ENCODE peak calls at places on chromosomes 3 and 15, in eight cellular contexts. One of them, this sample, is unnamed. For H3K4me1 and H3K36me3, the result is how much of the 10 kb centered on the place peaks cover.

GRCh38 chr3:11720220-11721113 is 76.8 kb upstream of the VGLL4 start:
- DNase-seq in IMR-90: peak
- DNase-seq in psoas muscle: peak
- DNase-seq in tibial nerve: peak
- DNase-seq in stomach: peak
- DNase-seq in ascending aorta: peak
- DNase-seq in neuronal stem cell: peak
- DNase-seq in body of pancreas: peak
- DNase-seq in this sample: peak

GRCh38 chr3:133856316-133856715 is 39.4 kb downstream of the RAB6B start:
- DNase-seq in IMR-90: peak
- DNase-seq in psoas muscle: no peak
- DNase-seq in tibial nerve: no peak
- DNase-seq in stomach: no peak
- DNase-seq in ascending aorta: no peak
- DNase-seq in neuronal stem cell: no peak
- DNase-seq in body of pancreas: no peak
- DNase-seq in this sample: no peak

GRCh38 chr3:142087676-142088075 is 61.7 kb downstream of the TFDP2 start:
- DNase-seq in IMR-90: peak
- DNase-seq in psoas muscle: no peak
- DNase-seq in tibial nerve: no peak
- DNase-seq in stomach: no peak
- DNase-seq in ascending aorta: no peak
- DNase-seq in neuronal stem cell: no peak
- DNase-seq in body of pancreas: no peak
- DNase-seq in this sample: no peak

GRCh38 chr3:172082820-172083513 is 43.6 kb downstream of the FNDC3B start:
- DNase-seq in IMR-90: no peak
- DNase-seq in psoas muscle: no peak
- DNase-seq in tibial nerve: no peak
- DNase-seq in stomach: no peak
- DNase-seq in ascending aorta: no peak
- DNase-seq in neuronal stem cell: no peak
- DNase-seq in body of pancreas: no peak
- DNase-seq in this sample: no peak

GRCh38 chr3:111338059-111338698 is 203.8 kb upstream of the CD96 start:
- DNase-seq in IMR-90: peak
- DNase-seq in psoas muscle: no peak
- DNase-seq in tibial nerve: peak
- DNase-seq in stomach: peak
- DNase-seq in ascending aorta: no peak
- DNase-seq in neuronal stem cell: no peak
- DNase-seq in body of pancreas: peak
- DNase-seq in this sample: peak

GRCh38 chr3:27568393-27568792 is 84.2 kb upstream of the SLC4A7 start:
- DNase-seq in IMR-90: peak
- DNase-seq in psoas muscle: peak
- DNase-seq in tibial nerve: peak
- DNase-seq in stomach: peak
- DNase-seq in ascending aorta: peak
- DNase-seq in neuronal stem cell: no peak
- DNase-seq in body of pancreas: peak
- DNase-seq in this sample: peak

GRCh38 chr15:80942746-80943565 is 46.7 kb downstream of the MESD start:
- DNase-seq in IMR-90: peak
- DNase-seq in psoas muscle: peak
- DNase-seq in tibial nerve: no peak
- DNase-seq in stomach: no peak
- DNase-seq in ascending aorta: no peak
- DNase-seq in neuronal stem cell: no peak
- DNase-seq in body of pancreas: peak
- DNase-seq in this sample: no peak

GRCh38 chr3:37301980-37302379 is 127.6 kb upstream of the LRRFIP2 start:
- DNase-seq in IMR-90: no peak
- DNase-seq in psoas muscle: no peak
- DNase-seq in tibial nerve: no peak
- DNase-seq in stomach: no peak
- DNase-seq in ascending aorta: no peak
- DNase-seq in neuronal stem cell: no peak
- DNase-seq in body of pancreas: no peak
- DNase-seq in this sample: no peak

GRCh38 chr3:46892285-46893145 is 15.0 kb downstream of the PTH1R start:
- DNase-seq in IMR-90: peak
- DNase-seq in psoas muscle: peak
- DNase-seq in tibial nerve: peak
- DNase-seq in stomach: peak
- DNase-seq in ascending aorta: peak
- DNase-seq in neuronal stem cell: peak
- DNase-seq in body of pancreas: peak
- DNase-seq in this sample: peak

GRCh38 chr3:104206925-104207324 is 1159.8 kb upstream of the ALCAM start:
- DNase-seq in IMR-90: no peak
- DNase-seq in psoas muscle: no peak
- DNase-seq in tibial nerve: no peak
- DNase-seq in stomach: no peak
- DNase-seq in ascending aorta: no peak
- DNase-seq in neuronal stem cell: no peak
- DNase-seq in body of pancreas: peak
- DNase-seq in this sample: no peak

GRCh38 chr3:38120690-38121450 is 16.1 kb downstream of the ACAA1 start:
- DNase-seq in IMR-90: no peak
- DNase-seq in psoas muscle: no peak
- DNase-seq in tibial nerve: no peak
- DNase-seq in stomach: peak
- DNase-seq in ascending aorta: no peak
- DNase-seq in neuronal stem cell: no peak
- DNase-seq in body of pancreas: no peak
- DNase-seq in this sample: no peak

GRCh38 chr3:155772801-155773200 is 27.9 kb upstream of the PLCH1 start:
- DNase-seq in IMR-90: peak
- DNase-seq in psoas muscle: no peak
- DNase-seq in tibial nerve: no peak
- DNase-seq in stomach: no peak
- DNase-seq in ascending aorta: no peak
- DNase-seq in neuronal stem cell: no peak
- DNase-seq in body of pancreas: no peak
- DNase-seq in this sample: no peak

GRCh38 chr3:159884661-159885402 is 103.8 kb upstream of the IL12A start:
- DNase-seq in IMR-90: peak
- DNase-seq in psoas muscle: no peak
- DNase-seq in tibial nerve: no peak
- DNase-seq in stomach: no peak
- DNase-seq in ascending aorta: no peak
- DNase-seq in neuronal stem cell: no peak
- DNase-seq in body of pancreas: no peak
- DNase-seq in this sample: no peak

GRCh38 chr3:19688767-19689166 is 245.2 kb downstream of the EFHB start:
- DNase-seq in IMR-90: no peak
- DNase-seq in psoas muscle: no peak
- DNase-seq in tibial nerve: no peak
- DNase-seq in stomach: no peak
- DNase-seq in ascending aorta: no peak
- DNase-seq in neuronal stem cell: no peak
- DNase-seq in body of pancreas: no peak
- DNase-seq in this sample: no peak

GRCh38 chr15:86572368-86572841 is 492.7 kb downstream of the AGBL1 start:
- DNase-seq in IMR-90: no peak
- DNase-seq in psoas muscle: no peak
- DNase-seq in tibial nerve: no peak
- DNase-seq in stomach: no peak
- DNase-seq in ascending aorta: no peak
- DNase-seq in neuronal stem cell: no peak
- DNase-seq in body of pancreas: no peak
- DNase-seq in this sample: no peak

GRCh38 chr3:123279121-123279520 is 77.4 kb downstream of the SEC22A start:
- DNase-seq in IMR-90: no peak
- DNase-seq in psoas muscle: no peak
- DNase-seq in tibial nerve: no peak
- DNase-seq in stomach: no peak
- DNase-seq in ascending aorta: no peak
- DNase-seq in neuronal stem cell: no peak
- DNase-seq in body of pancreas: no peak
- DNase-seq in this sample: no peak

GRCh38 chr3:134326760-134327593 is 47.3 kb downstream of the AMOTL2 start:
- DNase-seq in IMR-90: peak
- DNase-seq in psoas muscle: peak
- DNase-seq in tibial nerve: peak
- DNase-seq in stomach: no peak
- DNase-seq in ascending aorta: no peak
- DNase-seq in neuronal stem cell: peak
- DNase-seq in body of pancreas: peak
- DNase-seq in this sample: peak

GRCh38 chr3:12959838-12960378 is 113.3 kb downstream of the IQSEC1 start:
- DNase-seq in IMR-90: no peak
- DNase-seq in psoas muscle: no peak
- DNase-seq in tibial nerve: no peak
- DNase-seq in stomach: no peak
- DNase-seq in ascending aorta: no peak
- DNase-seq in neuronal stem cell: no peak
- DNase-seq in body of pancreas: peak
- DNase-seq in this sample: peak
- H3K27ac ChIP-seq in IMR-90: no peak
- H3K27ac ChIP-seq in psoas muscle: peak
- H3K27ac ChIP-seq in tibial nerve: no peak
- H3K27ac ChIP-seq in stomach: no peak
- H3K27ac ChIP-seq in ascending aorta: peak
- H3K27ac ChIP-seq in neuronal stem cell: no peak
- H3K27ac ChIP-seq in body of pancreas: no peak
- H3K27ac ChIP-seq in this sample: peak

GRCh38 chr3:125591116-125591755 is 4.1 kb downstream of the OSBPL11 start:
- DNase-seq in IMR-90: peak
- DNase-seq in psoas muscle: no peak
- DNase-seq in tibial nerve: no peak
- DNase-seq in stomach: no peak
- DNase-seq in ascending aorta: no peak
- DNase-seq in neuronal stem cell: no peak
- DNase-seq in body of pancreas: peak
- DNase-seq in this sample: no peak
- H3K4me1 ChIP-seq in IMR-90: under half
- H3K4me1 ChIP-seq in psoas muscle: half or more
- H3K4me1 ChIP-seq in tibial nerve: under half
- H3K4me1 ChIP-seq in stomach: under half
- H3K4me1 ChIP-seq in ascending aorta: under half
- H3K4me1 ChIP-seq in neuronal stem cell: under half
- H3K4me1 ChIP-seq in body of pancreas: under half
- H3K4me1 ChIP-seq in this sample: under half

GRCh38 chr15:67563092-67563491 is 20.6 kb downstream of the MAP2K5 start:
- DNase-seq in IMR-90: no peak
- DNase-seq in psoas muscle: no peak
- DNase-seq in tibial nerve: no peak
- DNase-seq in stomach: no peak
- DNase-seq in ascending aorta: no peak
- DNase-seq in neuronal stem cell: no peak
- DNase-seq in body of pancreas: no peak
- DNase-seq in this sample: no peak

GRCh38 chr15:67558502-67558901 is 16.0 kb downstream of the MAP2K5 start:
- DNase-seq in IMR-90: no peak
- DNase-seq in psoas muscle: no peak
- DNase-seq in tibial nerve: no peak
- DNase-seq in stomach: no peak
- DNase-seq in ascending aorta: no peak
- DNase-seq in neuronal stem cell: no peak
- DNase-seq in body of pancreas: no peak
- DNase-seq in this sample: no peak

GRCh38 chr15:67559158-67559557 is 16.7 kb downstream of the MAP2K5 start:
- DNase-seq in IMR-90: no peak
- DNase-seq in psoas muscle: no peak
- DNase-seq in tibial nerve: no peak
- DNase-seq in stomach: no peak
- DNase-seq in ascending aorta: no peak
- DNase-seq in neuronal stem cell: no peak
- DNase-seq in body of pancreas: no peak
- DNase-seq in this sample: no peak

GRCh38 chr15:67556964-67557570 is 14.6 kb downstream of the MAP2K5 start:
- DNase-seq in IMR-90: no peak
- DNase-seq in psoas muscle: no peak
- DNase-seq in tibial nerve: no peak
- DNase-seq in stomach: no peak
- DNase-seq in ascending aorta: no peak
- DNase-seq in neuronal stem cell: no peak
- DNase-seq in body of pancreas: no peak
- DNase-seq in this sample: no peak

GRCh38 chr15:67560320-67560719 is 17.8 kb downstream of the MAP2K5 start:
- DNase-seq in IMR-90: no peak
- DNase-seq in psoas muscle: no peak
- DNase-seq in tibial nerve: no peak
- DNase-seq in stomach: no peak
- DNase-seq in ascending aorta: no peak
- DNase-seq in neuronal stem cell: no peak
- DNase-seq in body of pancreas: no peak
- DNase-seq in this sample: no peak
- H3K36me3 ChIP-seq in IMR-90: under half
- H3K36me3 ChIP-seq in psoas muscle: under half
- H3K36me3 ChIP-seq in tibial nerve: under half
- H3K36me3 ChIP-seq in stomach: under half
- H3K36me3 ChIP-seq in ascending aorta: under half
- H3K36me3 ChIP-seq in neuronal stem cell: under half
- H3K36me3 ChIP-seq in body of pancreas: under half
- H3K36me3 ChIP-seq in this sample: under half

GRCh38 chr3:69822501-69822900 is 83.2 kb downstream of the MITF start:
- DNase-seq in IMR-90: no peak
- DNase-seq in psoas muscle: no peak
- DNase-seq in tibial nerve: no peak
- DNase-seq in stomach: no peak
- DNase-seq in ascending aorta: no peak
- DNase-seq in neuronal stem cell: no peak
- DNase-seq in body of pancreas: no peak
- DNase-seq in this sample: no peak

GRCh38 chr3:69815959-69816358 is 76.7 kb downstream of the MITF start:
- DNase-seq in IMR-90: no peak
- DNase-seq in psoas muscle: no peak
- DNase-seq in tibial nerve: no peak
- DNase-seq in stomach: no peak
- DNase-seq in ascending aorta: no peak
- DNase-seq in neuronal stem cell: no peak
- DNase-seq in body of pancreas: no peak
- DNase-seq in this sample: no peak

GRCh38 chr3:69817988-69818387 is 78.7 kb downstream of the MITF start:
- DNase-seq in IMR-90: no peak
- DNase-seq in psoas muscle: no peak
- DNase-seq in tibial nerve: no peak
- DNase-seq in stomach: no peak
- DNase-seq in ascending aorta: no peak
- DNase-seq in neuronal stem cell: no peak
- DNase-seq in body of pancreas: no peak
- DNase-seq in this sample: no peak

GRCh38 chr3:69821133-69821532 is 81.9 kb downstream of the MITF start:
- DNase-seq in IMR-90: no peak
- DNase-seq in psoas muscle: no peak
- DNase-seq in tibial nerve: no peak
- DNase-seq in stomach: no peak
- DNase-seq in ascending aorta: no peak
- DNase-seq in neuronal stem cell: no peak
- DNase-seq in body of pancreas: no peak
- DNase-seq in this sample: no peak

DNA sequence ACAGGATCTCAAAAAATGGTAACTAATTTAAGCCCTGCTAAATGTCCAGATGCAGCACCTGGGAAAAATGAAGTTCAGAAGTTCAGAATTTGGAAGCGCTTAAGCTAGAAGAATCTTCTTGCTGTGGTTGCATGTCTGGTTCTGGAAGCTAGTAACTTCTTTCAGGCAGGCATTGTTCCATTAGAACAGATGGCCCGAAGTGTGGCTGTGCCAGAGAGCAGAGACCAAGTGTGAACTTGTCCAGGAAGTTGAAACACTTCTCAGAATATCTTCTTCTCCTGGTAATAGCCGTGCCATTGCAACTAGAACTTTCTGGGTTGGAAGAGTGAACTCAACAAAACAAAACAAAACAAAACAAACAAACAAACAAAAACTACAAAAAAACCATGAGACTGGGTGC is 80.0 kb downstream of the MITF start:
- DNase-seq in IMR-90: no peak
- DNase-seq in psoas muscle: peak
- DNase-seq in tibial nerve: peak
- DNase-seq in stomach: no peak
- DNase-seq in ascending aorta: no peak
- DNase-seq in neuronal stem cell: no peak
- DNase-seq in body of pancreas: no peak
- DNase-seq in this sample: no peak
- H3K27ac ChIP-seq in IMR-90: no peak
- H3K27ac ChIP-seq in psoas muscle: peak
- H3K27ac ChIP-seq in tibial nerve: no peak
- H3K27ac ChIP-seq in stomach: no peak
- H3K27ac ChIP-seq in ascending aorta: no peak
- H3K27ac ChIP-seq in neuronal stem cell: no peak
- H3K27ac ChIP-seq in body of pancreas: no peak
- H3K27ac ChIP-seq in this sample: no peak

This sample was measured in adrenal gland.